ENCODE peak calls at places on chromosomes 1 and 21, in seven cellular contexts. Q is A673, X is heart right ventricle, A is fibroblast of lung, N is coronary artery, P is psoas muscle, R is AG04449. H is an unnamed sample.

GRCh38 chr1:4380564-4381168 is 273.7 kb upstream of the AJAP1 start:
- DNase-seq in Q (no peak), X (no peak), A (peak), N (no peak), P (no peak), R (no peak), H (no peak)

GRCh38 chr1:7591565-7591964 is 179.5 kb upstream of the VAMP3 start:
- DNase-seq in Q (no peak), X (no peak), A (no peak), N (no peak), P (no peak), R (no peak), H (no peak)

GRCh38 chr1:231431665-231432415 is 9.8 kb upstream of the EGLN1 start:
- DNase-seq in Q (no peak), X (no peak), A (no peak), N (no peak), P (no peak), R (no peak), H (no peak)

GRCh38 chr1:86155807-86156561 is 588 bp downstream of the COL24A1 start:
- DNase-seq in Q (peak), X (peak), A (peak), N (no peak), P (peak), R (no peak), H (no peak)

GRCh38 chr1:216822480-216822879 is 99.3 kb upstream of the ESRRG start:
- DNase-seq in Q (no peak), X (no peak), A (no peak), N (no peak), P (no peak), R (no peak), H (no peak)

GRCh38 chr21:37642493-37642892 is 273.8 kb downstream of the KCNJ6 start:
- DNase-seq in Q (peak), X (no peak), A (no peak), N (no peak), P (no peak), R (no peak), H (no peak)

GRCh38 chr1:205013683-205014367 is 29.2 kb upstream of the CNTN2 start:
- DNase-seq in Q (peak), X (no peak), A (peak), N (no peak), P (no peak), R (no peak), H (no peak)

GRCh38 chr1:230542054-230542453 is 100.2 kb upstream of the COG2 start:
- DNase-seq in Q (no peak), X (no peak), A (peak), N (no peak), P (no peak), R (no peak), H (no peak)

GRCh38 chr1:19811206-19811851 is 3.8 kb downstream of the RNF186 start:
- DNase-seq in Q (peak), X (peak), A (peak), N (no peak), P (peak), R (no peak), H (no peak)

GRCh38 chr1:42184616-42185015 is 20.1 kb upstream of the GUCA2A start:
- DNase-seq in Q (no peak), X (no peak), A (no peak), N (no peak), P (no peak), R (no peak), H (no peak)

GRCh38 chr1:220876511-220877347 is 2.5 kb upstream of the HLX start:
- DNase-seq in Q (no peak), X (peak), A (peak), N (no peak), P (peak), R (no peak), H (no peak)
- TF ChIP-seq CTCF in Q (no peak), X (no peak), A (no peak), N (no peak), P (no peak), R (no peak), H (no peak)

GRCh38 chr1:39220900-39221870 is 16.7 kb downstream of the MACF1 start:
- DNase-seq in Q (no peak), X (no peak), A (no peak), N (no peak), P (no peak), R (no peak), H (no peak)
- H3K4me3 ChIP-seq in Q (no peak), X (no peak), A (no peak), N (no peak), P (no peak), R (no peak), H (no peak)

DNA sequence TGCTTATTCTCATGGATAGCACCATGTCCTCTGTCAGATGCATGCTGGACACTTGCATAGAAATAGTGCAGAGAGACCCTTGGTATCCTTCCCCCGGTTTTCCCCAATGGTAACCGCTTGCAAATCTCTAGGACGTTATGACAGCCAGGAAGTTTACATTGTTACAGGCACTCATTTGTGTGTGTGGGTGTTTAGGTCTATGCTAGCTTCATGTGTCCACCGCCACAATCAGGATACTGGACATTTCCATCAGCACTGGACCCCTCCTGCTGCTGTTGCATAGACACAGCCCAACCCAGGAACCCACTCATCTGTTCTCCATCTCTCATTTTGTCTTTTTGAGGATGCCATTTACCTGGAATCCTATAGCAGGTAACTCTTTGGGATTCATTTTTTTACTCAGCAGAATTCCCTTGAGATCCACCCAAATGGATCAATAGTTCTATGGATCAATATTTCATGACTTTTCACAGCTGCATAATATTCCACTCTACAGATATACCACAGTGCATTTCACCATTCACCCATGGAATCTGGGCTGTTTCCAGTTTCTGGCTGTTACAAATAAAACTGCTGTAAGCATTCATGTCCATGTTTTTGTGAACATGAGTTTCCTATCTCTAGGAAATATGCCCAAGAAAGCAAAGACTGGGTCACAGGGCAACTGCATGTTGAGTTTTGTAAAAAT is 6.6 kb upstream of the WNT9A start:
- DNase-seq in Q (no peak), X (no peak), A (no peak), N (no peak), P (no peak), R (no peak), H (no peak)
- TF ChIP-seq CTCF in Q (peak), X (no peak), A (no peak), N (no peak), P (no peak), R (no peak), H (no peak)

GRCh38 chr1:24705260-24706073 is 39.8 kb upstream of the CLIC4 start:
- DNase-seq in Q (peak), X (peak), A (peak), N (no peak), P (peak), R (no peak), H (no peak)
- H3K4me3 ChIP-seq in Q (no peak), X (peak), A (no peak), N (no peak), P (no peak), R (no peak), H (no peak)

DNA sequence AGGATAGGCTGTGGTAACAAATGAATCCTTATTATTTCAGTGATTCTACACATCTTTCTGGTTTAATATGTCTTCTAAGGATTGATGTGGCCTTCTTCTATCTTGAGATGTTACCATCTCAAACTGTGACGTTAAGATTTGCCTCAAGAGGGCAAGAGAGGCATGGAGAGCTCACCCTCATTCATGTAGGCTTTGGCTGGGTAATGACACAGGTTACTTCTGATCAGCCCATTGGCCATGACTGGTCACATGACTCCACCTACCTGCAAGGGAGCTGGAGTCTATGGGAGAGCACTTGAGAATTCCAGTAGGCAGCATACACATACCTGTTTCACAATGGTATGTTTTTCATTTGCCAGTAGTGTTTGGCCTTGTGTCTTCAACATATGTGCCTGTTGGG is 30.0 kb downstream of the CACHD1 start:
- DNase-seq in Q (no peak), X (no peak), A (no peak), N (no peak), P (no peak), R (no peak), H (no peak)
- TF ChIP-seq CTCF in Q (peak), X (no peak), A (no peak), N (no peak), P (no peak), R (no peak), H (peak)

GRCh38 chr1:203174324-203174985 is 1.2 kb downstream of the MYBPH start:
- DNase-seq in Q (no peak), X (no peak), A (no peak), N (no peak), P (no peak), R (no peak), H (no peak)
- H3K4me3 ChIP-seq in Q (no peak), X (no peak), A (no peak), N (no peak), P (peak), R (no peak), H (no peak)

GRCh38 chr1:198699167-198700015 is 60.6 kb downstream of the PTPRC start:
- DNase-seq in Q (peak), X (peak), A (peak), N (no peak), P (no peak), R (no peak), H (no peak)

GRCh38 chr1:198696211-198696610 is 57.4 kb downstream of the PTPRC start:
- DNase-seq in Q (no peak), X (no peak), A (no peak), N (no peak), P (no peak), R (no peak), H (no peak)

GRCh38 chr1:198691063-198691462 is 52.2 kb downstream of the PTPRC start:
- DNase-seq in Q (no peak), X (no peak), A (no peak), N (no peak), P (no peak), R (no peak), H (no peak)

GRCh38 chr1:198693321-198693720 is 54.5 kb downstream of the PTPRC start:
- DNase-seq in Q (no peak), X (no peak), A (no peak), N (no peak), P (no peak), R (no peak), H (no peak)

GRCh38 chr1:198694542-198694941 is 55.7 kb downstream of the PTPRC start:
- DNase-seq in Q (no peak), X (no peak), A (no peak), N (no peak), P (no peak), R (no peak), H (no peak)
- TF ChIP-seq CTCF in Q (no peak), X (no peak), A (no peak), N (no peak), P (no peak), R (no peak), H (no peak)

GRCh38 chr1:46612937-46613660 is 3.5 kb downstream of the MOB3C start:
- DNase-seq in Q (no peak), X (peak), A (no peak), N (peak), P (peak), R (no peak), H (no peak)
- H3K4me3 ChIP-seq in Q (no peak), X (peak), A (no peak), N (peak), P (peak), R (no peak), H (no peak)

GRCh38 chr1:16644179-16645043 is 22.3 kb downstream of the RNU1-3 start:
- DNase-seq in Q (peak), X (peak), A (peak), N (peak), P (peak), R (peak), H (peak)
- TF ChIP-seq CTCF in Q (peak), X (peak), A (peak), N (no peak), P (peak), R (peak), H (peak)

GRCh38 chr21:44067011-44067839 is 40.0 kb upstream of the PWP2 start:
- DNase-seq in Q (peak), X (no peak), A (no peak), N (peak), P (no peak), R (no peak), H (no peak)
- H3K4me3 ChIP-seq in Q (no peak), X (no peak), A (no peak), N (no peak), P (no peak), R (no peak), H (no peak)